ENCODE peak calls at places on chromosomes 3 and 15, in ten cellular contexts. One of them, this sample, is unnamed.

GRCh38 chr3:152302521-152303021 is 33.8 kb downstream of the MBNL1 start:
- DNase-seq in HCT116: no peak
- DNase-seq in upper lobe of left lung: no peak
- DNase-seq in transverse colon: peak; percentile 55
- DNase-seq in breast epithelium: no peak
- DNase-seq in prostate gland: no peak
- DNase-seq in spleen: no peak
- DNase-seq in GM12878: peak; percentile 68
- DNase-seq in sigmoid colon: peak; percentile 85
- DNase-seq in endothelial cell of umbilical vein: peak; percentile 24
- DNase-seq in this sample: no peak

GRCh38 chr3:133568294-133569014 is 5.0 kb upstream of the CDV3 start:
- DNase-seq in HCT116: peak; percentile 73
- DNase-seq in upper lobe of left lung: no peak
- DNase-seq in transverse colon: no peak
- DNase-seq in breast epithelium: no peak
- DNase-seq in prostate gland: no peak
- DNase-seq in spleen: no peak
- DNase-seq in GM12878: no peak
- DNase-seq in sigmoid colon: no peak
- DNase-seq in endothelial cell of umbilical vein: peak; percentile 65
- DNase-seq in this sample: no peak

GRCh38 chr3:182284793-182285192 is 508.5 kb upstream of the ATP11B start:
- DNase-seq in HCT116: no peak
- DNase-seq in upper lobe of left lung: no peak
- DNase-seq in transverse colon: no peak
- DNase-seq in breast epithelium: no peak
- DNase-seq in prostate gland: peak; percentile 44
- DNase-seq in spleen: no peak
- DNase-seq in GM12878: no peak
- DNase-seq in sigmoid colon: no peak
- DNase-seq in endothelial cell of umbilical vein: no peak
- DNase-seq in this sample: no peak

GRCh38 chr15:41900526-41901380 is 6.9 kb upstream of the SPTBN5 start:
- DNase-seq in HCT116: no peak
- DNase-seq in upper lobe of left lung: peak; percentile 65
- DNase-seq in transverse colon: no peak
- DNase-seq in breast epithelium: no peak
- DNase-seq in prostate gland: no peak
- DNase-seq in spleen: no peak
- DNase-seq in GM12878: no peak
- DNase-seq in sigmoid colon: peak; percentile 53
- DNase-seq in endothelial cell of umbilical vein: no peak
- DNase-seq in this sample: no peak

GRCh38 chr15:49265911-49266310 is 95.9 kb downstream of the GALK2 start:
- DNase-seq in HCT116: no peak
- DNase-seq in upper lobe of left lung: no peak
- DNase-seq in transverse colon: no peak
- DNase-seq in breast epithelium: no peak
- DNase-seq in prostate gland: no peak
- DNase-seq in spleen: no peak
- DNase-seq in GM12878: no peak
- DNase-seq in sigmoid colon: no peak
- DNase-seq in endothelial cell of umbilical vein: no peak
- DNase-seq in this sample: no peak

GRCh38 chr3:134368751-134369105 is 5.5 kb downstream of the AMOTL2 start:
- DNase-seq in HCT116: no peak
- DNase-seq in upper lobe of left lung: no peak
- DNase-seq in transverse colon: no peak
- DNase-seq in breast epithelium: peak; percentile 17
- DNase-seq in prostate gland: no peak
- DNase-seq in spleen: peak; percentile 21
- DNase-seq in GM12878: no peak
- DNase-seq in sigmoid colon: peak; percentile 53
- DNase-seq in endothelial cell of umbilical vein: no peak
- DNase-seq in this sample: peak; percentile 35

GRCh38 chr15:52295421-52295991 is at the start of gene MYO5C:
- DNase-seq in HCT116: peak; percentile 64
- DNase-seq in upper lobe of left lung: peak; percentile 96
- DNase-seq in transverse colon: peak; percentile 91
- DNase-seq in breast epithelium: peak; percentile 94
- DNase-seq in prostate gland: peak; percentile 93
- DNase-seq in spleen: peak; percentile 88
- DNase-seq in GM12878: no peak
- DNase-seq in sigmoid colon: peak; percentile 77
- DNase-seq in endothelial cell of umbilical vein: peak; percentile 95
- DNase-seq in this sample: peak; percentile 83

GRCh38 chr3:32481791-32482631 is 20.6 kb downstream of the CMTM6 start:
- DNase-seq in HCT116: no peak
- DNase-seq in upper lobe of left lung: no peak
- DNase-seq in transverse colon: no peak
- DNase-seq in breast epithelium: no peak
- DNase-seq in prostate gland: no peak
- DNase-seq in spleen: no peak
- DNase-seq in GM12878: no peak
- DNase-seq in sigmoid colon: no peak
- DNase-seq in endothelial cell of umbilical vein: no peak
- DNase-seq in this sample: no peak

GRCh38 chr15:89150286-89150685 is 62.0 kb downstream of the ABHD2 start:
- DNase-seq in HCT116: no peak
- DNase-seq in upper lobe of left lung: no peak
- DNase-seq in transverse colon: no peak
- DNase-seq in breast epithelium: no peak
- DNase-seq in prostate gland: no peak
- DNase-seq in spleen: no peak
- DNase-seq in GM12878: no peak
- DNase-seq in sigmoid colon: no peak
- DNase-seq in endothelial cell of umbilical vein: no peak
- DNase-seq in this sample: no peak

GRCh38 chr15:84911879-84912660 is 27.6 kb downstream of the SLC28A1 start:
- DNase-seq in HCT116: peak; percentile 71
- DNase-seq in upper lobe of left lung: no peak
- DNase-seq in transverse colon: peak; percentile 61
- DNase-seq in breast epithelium: peak; percentile 69
- DNase-seq in prostate gland: peak; percentile 29
- DNase-seq in spleen: no peak
- DNase-seq in GM12878: no peak
- DNase-seq in sigmoid colon: peak; percentile 97
- DNase-seq in endothelial cell of umbilical vein: peak; percentile 99
- DNase-seq in this sample: peak; percentile 92

GRCh38 chr3:152283492-152284381 is 15.0 kb downstream of the MBNL1 start:
- DNase-seq in HCT116: no peak
- DNase-seq in upper lobe of left lung: no peak
- DNase-seq in transverse colon: no peak
- DNase-seq in breast epithelium: no peak
- DNase-seq in prostate gland: no peak
- DNase-seq in spleen: no peak
- DNase-seq in GM12878: no peak
- DNase-seq in sigmoid colon: no peak
- DNase-seq in endothelial cell of umbilical vein: no peak
- DNase-seq in this sample: no peak

GRCh38 chr3:12194669-12195161 is 36.0 kb upstream of the TIMP4 start:
- DNase-seq in HCT116: peak; percentile 86
- DNase-seq in upper lobe of left lung: peak; percentile 27
- DNase-seq in transverse colon: peak; percentile 78
- DNase-seq in breast epithelium: no peak
- DNase-seq in prostate gland: no peak
- DNase-seq in spleen: peak; percentile 82
- DNase-seq in GM12878: no peak
- DNase-seq in sigmoid colon: no peak
- DNase-seq in endothelial cell of umbilical vein: no peak
- DNase-seq in this sample: no peak

GRCh38 chr3:114827495-114827894 is 319.6 kb downstream of the ZBTB20 start:
- DNase-seq in HCT116: peak; percentile 60
- DNase-seq in upper lobe of left lung: no peak
- DNase-seq in transverse colon: no peak
- DNase-seq in breast epithelium: no peak
- DNase-seq in prostate gland: no peak
- DNase-seq in spleen: no peak
- DNase-seq in GM12878: peak; percentile 16
- DNase-seq in sigmoid colon: no peak
- DNase-seq in endothelial cell of umbilical vein: peak; percentile 47
- DNase-seq in this sample: no peak

GRCh38 chr3:58627941-58628340 is 38.6 kb downstream of the FAM3D start:
- DNase-seq in HCT116: no peak
- DNase-seq in upper lobe of left lung: no peak
- DNase-seq in transverse colon: no peak
- DNase-seq in breast epithelium: no peak
- DNase-seq in prostate gland: no peak
- DNase-seq in spleen: no peak
- DNase-seq in GM12878: no peak
- DNase-seq in sigmoid colon: no peak
- DNase-seq in endothelial cell of umbilical vein: peak; percentile 35
- DNase-seq in this sample: no peak

GRCh38 chr3:170437151-170437550 is 18.5 kb downstream of the CLDN11 start:
- DNase-seq in HCT116: no peak
- DNase-seq in upper lobe of left lung: no peak
- DNase-seq in transverse colon: no peak
- DNase-seq in breast epithelium: no peak
- DNase-seq in prostate gland: no peak
- DNase-seq in spleen: no peak
- DNase-seq in GM12878: no peak
- DNase-seq in sigmoid colon: no peak
- DNase-seq in endothelial cell of umbilical vein: no peak
- DNase-seq in this sample: no peak

GRCh38 chr3:130759692-130760338 is 13.2 kb upstream of the PIK3R4 start:
- DNase-seq in HCT116: peak; percentile 34
- DNase-seq in upper lobe of left lung: no peak
- DNase-seq in transverse colon: peak; percentile 60
- DNase-seq in breast epithelium: peak; percentile 60
- DNase-seq in prostate gland: peak; percentile 62
- DNase-seq in spleen: no peak
- DNase-seq in GM12878: no peak
- DNase-seq in sigmoid colon: no peak
- DNase-seq in endothelial cell of umbilical vein: peak; percentile 61
- DNase-seq in this sample: no peak

GRCh38 chr3:31922962-31923361 is 58.1 kb downstream of the OSBPL10 start:
- DNase-seq in HCT116: no peak
- DNase-seq in upper lobe of left lung: no peak
- DNase-seq in transverse colon: no peak
- DNase-seq in breast epithelium: no peak
- DNase-seq in prostate gland: no peak
- DNase-seq in spleen: no peak
- DNase-seq in GM12878: no peak
- DNase-seq in sigmoid colon: no peak
- DNase-seq in endothelial cell of umbilical vein: no peak
- DNase-seq in this sample: no peak

GRCh38 chr3:46998121-46998851 is 18.8 kb downstream of the NBEAL2 start:
- DNase-seq in HCT116: peak; percentile 59
- DNase-seq in upper lobe of left lung: peak; percentile 95
- DNase-seq in transverse colon: peak; percentile 84
- DNase-seq in breast epithelium: no peak
- DNase-seq in prostate gland: peak; percentile 65
- DNase-seq in spleen: peak; percentile 94
- DNase-seq in GM12878: no peak
- DNase-seq in sigmoid colon: no peak
- DNase-seq in endothelial cell of umbilical vein: peak; percentile 48
- DNase-seq in this sample: no peak

GRCh38 chr3:38142959-38143358 is 4.5 kb downstream of the MYD88 start:
- DNase-seq in HCT116: no peak
- DNase-seq in upper lobe of left lung: no peak
- DNase-seq in transverse colon: no peak
- DNase-seq in breast epithelium: no peak
- DNase-seq in prostate gland: no peak
- DNase-seq in spleen: no peak
- DNase-seq in GM12878: no peak
- DNase-seq in sigmoid colon: no peak
- DNase-seq in endothelial cell of umbilical vein: no peak
- DNase-seq in this sample: peak; percentile 48
- TF ChIP-seq POLR2A in HCT116: no peak
- TF ChIP-seq POLR2A in upper lobe of left lung: no peak
- TF ChIP-seq POLR2A in transverse colon: no peak
- TF ChIP-seq POLR2A in breast epithelium: no peak
- TF ChIP-seq POLR2A in prostate gland: no peak
- TF ChIP-seq POLR2A in spleen: no peak
- TF ChIP-seq POLR2A in GM12878: no peak
- TF ChIP-seq POLR2A in sigmoid colon: no peak
- TF ChIP-seq POLR2A in endothelial cell of umbilical vein: no peak
- TF ChIP-seq POLR2A in this sample: no peak

GRCh38 chr3:187919018-187919417 is 173.8 kb upstream of the BCL6 start:
- DNase-seq in HCT116: no peak
- DNase-seq in upper lobe of left lung: no peak
- DNase-seq in transverse colon: peak; percentile 20
- DNase-seq in breast epithelium: no peak
- DNase-seq in prostate gland: no peak
- DNase-seq in spleen: no peak
- DNase-seq in GM12878: peak; percentile 40
- DNase-seq in sigmoid colon: no peak
- DNase-seq in endothelial cell of umbilical vein: no peak
- DNase-seq in this sample: no peak
- H3K4me3 ChIP-seq in HCT116: no peak overlapping the region
- H3K4me3 ChIP-seq in upper lobe of left lung: no peak overlapping the region
- H3K4me3 ChIP-seq in transverse colon: no peak overlapping the region
- H3K4me3 ChIP-seq in breast epithelium: no peak overlapping the region
- H3K4me3 ChIP-seq in prostate gland: no peak overlapping the region
- H3K4me3 ChIP-seq in spleen: peak overlapping the region; percentile 4
- H3K4me3 ChIP-seq in GM12878: no peak overlapping the region
- H3K4me3 ChIP-seq in sigmoid colon: no peak overlapping the region
- H3K4me3 ChIP-seq in endothelial cell of umbilical vein: no peak overlapping the region
- H3K4me3 ChIP-seq in this sample: no peak overlapping the region

GRCh38 chr15:60972301-60972700 is 256.8 kb downstream of the RORA start:
- DNase-seq in HCT116: no peak
- DNase-seq in upper lobe of left lung: no peak
- DNase-seq in transverse colon: no peak
- DNase-seq in breast epithelium: no peak
- DNase-seq in prostate gland: no peak
- DNase-seq in spleen: no peak
- DNase-seq in GM12878: no peak
- DNase-seq in sigmoid colon: no peak
- DNase-seq in endothelial cell of umbilical vein: peak; percentile 25
- DNase-seq in this sample: no peak
- TF ChIP-seq POLR2AphosphoS5 in HCT116: no peak
- TF ChIP-seq POLR2AphosphoS5 in upper lobe of left lung: no peak
- TF ChIP-seq POLR2AphosphoS5 in transverse colon: no peak
- TF ChIP-seq POLR2AphosphoS5 in breast epithelium: no peak
- TF ChIP-seq POLR2AphosphoS5 in prostate gland: no peak
- TF ChIP-seq POLR2AphosphoS5 in spleen: no peak
- TF ChIP-seq POLR2AphosphoS5 in GM12878: no peak
- TF ChIP-seq POLR2AphosphoS5 in sigmoid colon: no peak
- TF ChIP-seq POLR2AphosphoS5 in endothelial cell of umbilical vein: no peak
- TF ChIP-seq POLR2AphosphoS5 in this sample: no peak

DNA sequence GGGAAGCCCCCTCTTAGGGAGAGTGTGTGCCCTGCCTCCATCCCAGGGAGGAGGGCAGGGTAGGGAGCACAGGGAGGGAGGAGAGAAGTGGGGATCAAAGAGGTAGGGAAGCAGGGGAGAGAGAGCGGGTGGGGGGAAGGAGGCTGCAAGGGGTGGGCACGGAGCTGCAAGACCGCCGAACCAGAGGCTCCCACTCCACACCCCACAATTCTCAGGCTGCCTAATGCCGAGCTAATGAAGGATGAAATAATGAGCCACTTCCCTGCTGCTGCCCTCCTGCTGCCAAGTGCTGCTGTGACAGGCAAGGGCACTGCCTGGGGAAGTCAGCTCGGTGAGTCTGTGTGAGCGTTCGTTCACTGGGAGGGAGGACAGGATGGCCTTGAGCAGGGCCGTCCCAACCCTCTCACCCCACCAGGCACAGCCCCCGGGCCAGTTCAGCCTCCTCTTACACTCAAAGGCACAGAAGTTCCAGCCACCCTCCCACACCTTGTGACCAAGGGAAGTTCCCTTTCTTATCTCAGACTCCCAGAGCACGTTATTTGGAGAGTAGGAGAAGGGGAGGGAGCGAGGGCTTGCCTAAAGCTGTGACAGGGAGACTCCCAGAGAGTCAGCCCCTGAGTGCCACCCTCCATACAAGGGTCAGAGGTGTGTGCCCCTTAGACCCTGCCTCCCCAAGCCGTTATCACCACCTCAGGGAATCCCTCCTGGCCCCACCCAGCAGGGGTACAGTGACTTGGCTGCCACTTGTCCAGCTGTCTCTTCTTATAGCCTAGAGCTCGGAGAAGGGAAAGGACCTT is 12.4 kb downstream of the GLYCTK start:
- DNase-seq in HCT116: no peak
- DNase-seq in upper lobe of left lung: no peak
- DNase-seq in transverse colon: no peak
- DNase-seq in breast epithelium: no peak
- DNase-seq in prostate gland: no peak
- DNase-seq in spleen: no peak
- DNase-seq in GM12878: no peak
- DNase-seq in sigmoid colon: no peak
- DNase-seq in endothelial cell of umbilical vein: peak; percentile 62
- DNase-seq in this sample: no peak
- TF ChIP-seq POLR2A in HCT116: no peak
- TF ChIP-seq POLR2A in upper lobe of left lung: no peak
- TF ChIP-seq POLR2A in transverse colon: no peak
- TF ChIP-seq POLR2A in breast epithelium: no peak
- TF ChIP-seq POLR2A in prostate gland: no peak
- TF ChIP-seq POLR2A in spleen: no peak
- TF ChIP-seq POLR2A in GM12878: peak; percentile 65
- TF ChIP-seq POLR2A in sigmoid colon: no peak
- TF ChIP-seq POLR2A in endothelial cell of umbilical vein: no peak
- TF ChIP-seq POLR2A in this sample: no peak